ENCODE peak calls at places on chromosomes 13 and 19, in four cellular contexts. G is breast epithelium, D is myocyte, L is kidney epithelial cell. K is an unnamed sample.

GRCh38 chr19:55077106-55077505 is 1.4 kb downstream of the EPS8L1 start:
- DNase-seq in D (no peak), L (no peak), G (no peak), K (no peak)

GRCh38 chr13:26473571-26474230 is 83.8 kb upstream of the WASF3 start:
- DNase-seq in L (no peak), D (no peak), G (no peak), K (no peak)

GRCh38 chr13:39283062-39283461 is 244.8 kb downstream of the NHLRC3 start:
- DNase-seq in D (no peak), L (no peak), G (no peak), K (no peak)

GRCh38 chr19:47679251-47679900 is 33.8 kb upstream of the EHD2 start:
- DNase-seq in G (no peak), D (no peak), L (no peak), K (no peak)

GRCh38 chr13:49657241-49657641 is 28.9 kb downstream of the ARL11 start:
- DNase-seq in L (no peak), G (no peak), D (no peak), K (peak)

GRCh38 chr13:113930711-113931637 is 42.9 kb downstream of the C13orf46 start:
- DNase-seq in D (peak), L (no peak), G (peak), K (no peak)

GRCh38 chr13:49908637-49909036 is 27.5 kb downstream of the SPRYD7 start:
- DNase-seq in D (no peak), L (no peak), G (no peak), K (no peak)

GRCh38 chr13:32790731-32791130 is 204.5 kb downstream of the PDS5B start:
- DNase-seq in G (no peak), D (peak), L (no peak), K (no peak)

GRCh38 chr19:14113762-14114414 is 3.7 kb downstream of the PRKACA start:
- DNase-seq in L (no peak), D (no peak), G (no peak), K (no peak)

GRCh38 chr13:50214514-50214913 is 199.3 kb downstream of the KCNRG start:
- DNase-seq in G (no peak), L (no peak), D (no peak), K (no peak)

GRCh38 chr19:18848860-18849661 is 17.3 kb downstream of the UPF1 start:
- DNase-seq in G (no peak), D (no peak), L (no peak), K (peak)

GRCh38 chr13:106468207-106468606 is 67.3 kb downstream of the EFNB2 start:
- DNase-seq in G (no peak), D (no peak), L (no peak), K (no peak)

GRCh38 chr19:56101746-56102535 is 19.2 kb downstream of the ZNF787 start:
- DNase-seq in D (no peak), G (no peak), L (no peak), K (no peak)

GRCh38 chr19:55408320-55408836 is 790 bp upstream of the UBE2S start:
- DNase-seq in G (no peak), D (no peak), L (no peak), K (no peak)

GRCh38 chr13:49953560-49953959 is 17.4 kb upstream of the SPRYD7 start:
- DNase-seq in G (no peak), L (no peak), D (no peak), K (no peak)

GRCh38 chr19:1057185-1057857 is 9.6 kb upstream of the ARHGAP45 start:
- DNase-seq in L (no peak), G (no peak), D (peak), K (no peak)

GRCh38 chr19:17673937-17674799 is 14.0 kb downstream of the UNC13A start:
- DNase-seq in D (peak), G (no peak), L (no peak), K (no peak)

GRCh38 chr13:35512271-35512920 is 35.9 kb upstream of the MAB21L1 start:
- DNase-seq in L (peak), G (no peak), D (peak), K (no peak)

GRCh38 chr19:16001481-16002312 is 52.9 kb downstream of the OR10H4 start:
- DNase-seq in G (no peak), D (peak), L (peak), K (peak)

GRCh38 chr19:2328401-2329161 is at the start of the genes LSM7 and SPPL2B:
- DNase-seq in G (peak), L (peak), D (peak), K (peak)

GRCh38 chr13:94765814-94766213 is 53.5 kb upstream of the SOX21 start:
- DNase-seq in L (no peak), G (no peak), D (no peak), K (no peak)

GRCh38 chr13:32735859-32736258 is 149.6 kb downstream of the PDS5B start:
- DNase-seq in L (no peak), G (no peak), D (no peak), K (no peak)

GRCh38 chr13:50127017-50127725 is 111.9 kb downstream of the KCNRG start:
- DNase-seq in D (no peak), L (no peak), G (peak), K (no peak)

GRCh38 chr13:35720690-35721554 is 244.4 kb upstream of the MAB21L1 start:
- DNase-seq in G (no peak), L (no peak), D (peak), K (peak)

GRCh38 chr19:39474139-39474620 is 6.5 kb upstream of the TIMM50 start:
- DNase-seq in G (no peak), D (peak), L (no peak), K (peak)

GRCh38 chr19:8580710-8581281 is 3.6 kb upstream of the MYO1F start:
- DNase-seq in D (peak), L (no peak), G (peak), K (peak)

GRCh38 chr19:6066661-6067646 is 43.3 kb downstream of the RFX2 start:
- DNase-seq in L (peak), G (peak), D (peak), K (peak)

GRCh38 chr19:4830332-4830731 is 1.2 kb downstream of the TICAM1 start:
- DNase-seq in D (no peak), G (no peak), L (no peak), K (no peak)

GRCh38 chr19:6086081-6086858 is 24.0 kb downstream of the RFX2 start:
- DNase-seq in L (no peak), G (no peak), D (no peak), K (no peak)

GRCh38 chr13:95226932-95227718 is 74.1 kb downstream of the ABCC4 start:
- DNase-seq in G (no peak), L (no peak), D (no peak), K (no peak)

GRCh38 chr13:35789335-35790166 is 313.1 kb upstream of the MAB21L1 start:
- DNase-seq in G (no peak), D (peak), L (peak), K (no peak)

GRCh38 chr13:113493315-113493951 is 2.9 kb upstream of the DCUN1D2 start:
- DNase-seq in G (no peak), L (peak), D (peak), K (peak)

GRCh38 chr13:42696191-42696590 is 85.2 kb upstream of the FAM216B start:
- DNase-seq in D (peak), L (peak), G (no peak), K (no peak)

GRCh38 chr19:10389863-10390262 is 9.5 kb upstream of the TYK2 start:
- DNase-seq in G (no peak), D (no peak), L (no peak), K (no peak)

GRCh38 chr13:64937302-64937701 is 2292.8 kb downstream of the PCDH9 start:
- DNase-seq in G (no peak), D (no peak), L (no peak), K (no peak)

GRCh38 chr13:41127746-41128145 is 4.9 kb downstream of the KBTBD6 start:
- DNase-seq in L (no peak), D (no peak), G (no peak), K (no peak)